ENCODE peak calls at places on chromosomes 16 and 17, in eight cellular contexts. V is ovary, O is A549, B is transverse colon, Y is stomach, T is H1, F is HepG2, D is tibial nerve. Z is an unnamed sample.

GRCh38 chr16:11560701-11561439 is 25.8 kb downstream of the LITAF start:
- DNase-seq in D (peak), B (peak), O (no peak), Y (no peak), T (no peak), V (peak), F (no peak), Z (peak)

GRCh38 chr16:25184771-25185170 is 32.0 kb upstream of the AQP8 start:
- DNase-seq in D (no peak), O (no peak), Y (no peak), T (no peak), V (no peak), F (no peak), B (no peak), Z (no peak)

GRCh38 chr16:31351937-31352315 is 3.0 kb upstream of the ITGAX start:
- DNase-seq in V (no peak), O (no peak), D (no peak), Y (no peak), T (no peak), F (no peak), B (no peak), Z (peak)

GRCh38 chr17:20271016-20271610 is 196.2 kb downstream of the LGALS9B start:
- DNase-seq in O (no peak), V (no peak), B (no peak), Y (no peak), F (no peak), D (no peak), T (no peak), Z (no peak)

GRCh38 chr17:77445030-77445907 is 304.5 kb downstream of the SEC14L1 start:
- DNase-seq in O (no peak), T (no peak), Y (peak), B (peak), D (peak), V (peak), F (no peak), Z (peak)

GRCh38 chr16:23771027-23771426 is 16.2 kb downstream of the CHP2 start:
- DNase-seq in O (no peak), F (no peak), B (no peak), T (no peak), D (no peak), V (no peak), Y (no peak), Z (no peak)

GRCh38 chr17:62778990-62779681 is 29.0 kb downstream of the MARCHF10 start:
- DNase-seq in B (peak), Y (peak), V (no peak), F (peak), T (no peak), O (peak), D (no peak), Z (peak)

GRCh38 chr17:77319211-77320031 is 178.7 kb downstream of the SEC14L1 start:
- DNase-seq in F (no peak), B (peak), D (peak), V (peak), Y (peak), T (no peak), O (peak), Z (peak)

GRCh38 chr16:77191259-77191969 is 424 bp downstream of the MON1B start:
- DNase-seq in O (no peak), V (no peak), B (peak), D (no peak), F (no peak), T (no peak), Y (no peak), Z (peak)

GRCh38 chr17:39152134-39152884 is 872 bp upstream of the PLXDC1 start:
- DNase-seq in V (peak), F (no peak), T (no peak), B (peak), Y (no peak), D (no peak), O (peak), Z (no peak)

GRCh38 chr17:48294989-48295892 is 134.8 kb downstream of the SKAP1 start:
- DNase-seq in V (no peak), Y (no peak), O (no peak), D (no peak), F (no peak), T (no peak), B (no peak), Z (no peak)

GRCh38 chr17:22337467-22337866 is 645.1 kb downstream of the KCNJ18 start:
- DNase-seq in B (no peak), Y (no peak), O (no peak), D (no peak), T (no peak), V (no peak), F (no peak), Z (no peak)

GRCh38 chr16:19926449-19927390 is 42.1 kb upstream of the GPRC5B start:
- DNase-seq in O (no peak), T (no peak), F (peak), Y (no peak), B (no peak), D (no peak), V (no peak), Z (no peak)

GRCh38 chr17:27419156-27419555 is 37.1 kb upstream of the KSR1 start:
- DNase-seq in F (no peak), T (no peak), D (no peak), Y (no peak), B (no peak), V (no peak), O (no peak), Z (no peak)

GRCh38 chr16:57133911-57134310 is 41.5 kb downstream of the CPNE2 start:
- DNase-seq in D (no peak), O (no peak), B (no peak), Y (no peak), V (no peak), F (no peak), T (no peak), Z (peak)

GRCh38 chr17:61416540-61417363 is 17.1 kb downstream of the TBX2 start:
- DNase-seq in F (peak), T (peak), D (peak), O (peak), B (peak), V (peak), Y (peak), Z (peak)

GRCh38 chr16:24700549-24701392 is 28.7 kb upstream of the TNRC6A start:
- DNase-seq in Y (peak), D (peak), T (peak), B (peak), V (peak), O (peak), F (peak), Z (peak)

DNA sequence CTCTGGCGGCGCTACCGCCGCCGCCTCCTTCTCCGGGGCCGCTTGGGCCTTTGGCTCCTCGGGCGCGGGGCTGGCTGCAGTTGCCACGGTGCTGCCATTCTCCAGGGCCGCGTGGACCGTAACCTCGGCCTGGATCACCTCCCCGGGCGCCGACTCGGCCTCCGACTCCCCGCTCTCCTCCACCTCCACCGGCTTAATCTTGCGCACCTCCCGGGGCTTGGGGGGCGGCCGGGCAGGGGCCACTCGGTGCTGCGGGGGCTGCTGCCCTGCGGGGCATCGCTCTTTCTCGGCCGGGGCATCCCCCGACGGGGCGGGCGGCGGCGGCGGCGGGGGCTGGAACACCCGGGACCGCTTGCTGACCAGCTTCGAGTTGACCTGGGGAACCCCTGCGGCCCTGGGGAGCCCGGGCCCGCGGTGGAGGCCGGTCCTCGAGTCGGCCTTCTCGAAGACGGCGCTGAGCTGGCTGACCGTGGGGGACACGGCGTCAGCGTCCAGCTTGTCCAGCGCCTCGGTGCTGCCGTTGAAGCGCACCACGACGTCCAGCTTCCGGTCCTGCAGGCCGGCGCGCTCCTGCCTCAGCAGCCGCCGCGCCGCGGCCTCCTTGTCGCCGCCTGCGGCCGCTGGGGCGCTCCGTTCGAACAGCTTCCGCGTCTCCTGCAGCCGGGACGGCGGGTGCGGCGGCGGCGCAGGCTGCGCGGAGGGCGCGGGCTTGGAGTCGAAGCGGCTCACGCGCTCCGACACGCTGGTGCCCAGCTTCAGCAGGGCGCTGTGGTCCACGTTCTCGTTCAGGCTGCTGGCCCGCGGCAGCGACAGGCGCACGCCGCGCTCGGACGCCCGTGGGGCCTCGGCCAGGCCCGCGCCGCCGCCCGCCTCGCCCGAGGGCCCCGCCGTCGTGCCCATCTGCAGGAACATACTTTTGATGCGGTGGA is 788 bp downstream of the PPP1R9B start:
- DNase-seq in Y (peak), V (no peak), D (no peak), B (peak), F (no peak), T (no peak), O (no peak), Z (peak)
- TF ChIP-seq POLR2A in Y (no peak), V (no peak), D (no peak), B (peak), F (no peak), T (no peak), O (no peak), Z (peak)

GRCh38 chr16:89119661-89120141 is 26.0 kb downstream of the ACSF3 start:
- DNase-seq in F (no peak), D (no peak), O (no peak), V (no peak), B (no peak), T (no peak), Y (no peak), Z (peak)
- TF ChIP-seq EP300 in F (no peak), D (no peak), O (no peak), V (no peak), B (no peak), T (no peak), Y (no peak), Z (no peak)

GRCh38 chr17:80453126-80453979 is 23.1 kb downstream of the NPTX1 start:
- DNase-seq in F (no peak), T (no peak), O (no peak), B (no peak), Y (no peak), V (no peak), D (no peak), Z (no peak)

GRCh38 chr17:80455328-80455710 is 21.1 kb downstream of the NPTX1 start:
- DNase-seq in B (peak), D (peak), T (no peak), Y (peak), V (no peak), F (peak), O (peak), Z (peak)

GRCh38 chr17:80453980-80454556 is 22.3 kb downstream of the NPTX1 start:
- DNase-seq in Y (no peak), O (peak), V (no peak), T (no peak), F (peak), B (no peak), D (no peak), Z (peak)

GRCh38 chr17:80455784-80456183 is 20.6 kb downstream of the NPTX1 start:
- DNase-seq in F (peak), Y (no peak), B (no peak), O (no peak), T (no peak), V (no peak), D (no peak), Z (no peak)

DNA sequence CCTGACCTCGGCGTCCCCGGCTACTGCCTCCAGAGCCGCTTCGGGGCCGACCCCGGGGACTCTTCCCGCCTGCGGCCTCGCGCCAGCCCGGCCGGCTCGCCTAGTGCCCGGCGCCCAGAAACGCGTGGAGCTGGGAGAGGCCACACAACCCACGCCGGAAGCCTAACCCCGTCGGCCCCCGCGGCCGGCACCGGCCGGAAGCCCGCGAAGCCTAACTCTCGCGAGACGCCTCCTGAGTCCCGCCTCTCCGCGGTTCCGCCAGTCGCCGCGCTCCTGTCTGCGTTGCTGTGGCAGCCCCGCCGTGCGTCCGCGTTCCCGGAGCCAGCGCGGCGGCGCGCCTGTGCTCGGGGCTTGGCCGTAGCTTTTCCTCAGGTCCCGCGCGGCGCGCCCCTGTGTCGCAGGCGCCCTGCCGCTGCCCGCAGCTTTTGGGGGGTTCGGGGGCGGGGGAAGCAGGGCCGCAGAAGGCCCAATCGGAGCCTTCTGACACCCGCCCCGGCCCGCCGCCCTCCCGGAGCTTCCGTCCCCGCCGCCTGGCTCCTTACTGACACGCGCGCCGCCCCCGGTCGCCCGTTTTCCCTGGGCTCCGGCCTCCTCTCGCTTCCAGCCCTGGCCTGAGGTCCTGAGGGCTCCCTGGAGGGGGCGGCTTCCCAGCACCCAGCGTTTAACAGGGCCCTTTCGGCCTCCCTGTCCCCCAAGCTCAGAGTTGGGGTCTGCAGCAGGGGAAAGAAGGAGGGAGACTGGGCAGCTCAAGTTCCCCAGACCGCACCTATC is 21.7 kb downstream of the NPTX1 start:
- DNase-seq in V (peak), T (peak), B (peak), O (peak), D (peak), Y (peak), F (peak), Z (peak)
- TF ChIP-seq POLR2A in V (peak), T (peak), B (peak), O (peak), D (peak), Y (peak), F (peak), Z (peak)

GRCh38 chr16:88446061-88446460 is 7.0 kb upstream of the ZFPM1 start:
- DNase-seq in V (no peak), T (no peak), B (no peak), D (no peak), Y (no peak), F (no peak), O (no peak), Z (peak)

GRCh38 chr16:88447881-88448280 is 5.2 kb upstream of the ZFPM1 start:
- DNase-seq in F (no peak), T (no peak), O (no peak), B (no peak), D (no peak), Y (no peak), V (no peak), Z (no peak)

GRCh38 chr16:88449267-88449561 is 3.9 kb upstream of the ZFPM1 start:
- DNase-seq in T (no peak), D (no peak), O (no peak), F (no peak), V (no peak), B (peak), Y (no peak), Z (no peak)

GRCh38 chr16:88446736-88447135 is 6.3 kb upstream of the ZFPM1 start:
- DNase-seq in F (no peak), T (no peak), D (no peak), O (no peak), B (no peak), V (no peak), Y (no peak), Z (peak)

GRCh38 chr16:88448461-88449266 is 4.4 kb upstream of the ZFPM1 start:
- DNase-seq in B (no peak), F (no peak), T (no peak), O (no peak), Y (no peak), V (no peak), D (no peak), Z (no peak)
- TF ChIP-seq EP300 in B (no peak), F (no peak), T (no peak), O (no peak), Y (no peak), V (no peak), D (no peak), Z (no peak)

GRCh38 chr16:83898463-83899271 is at the start of gene MLYCD:
- DNase-seq in O (peak), D (peak), B (peak), T (peak), V (peak), Y (peak), F (peak), Z (peak)
- TF ChIP-seq POLR2A in O (peak), D (peak), B (no peak), T (peak), V (peak), Y (no peak), F (peak), Z (peak)

GRCh38 chr17:7478276-7479138 is 924 bp downstream of the ZBTB4 start:
- DNase-seq in B (peak), T (no peak), V (peak), Y (peak), F (no peak), D (no peak), O (peak), Z (peak)
- TF ChIP-seq EP300 in B (no peak), T (no peak), V (no peak), Y (no peak), F (no peak), D (no peak), O (no peak), Z (no peak)

DNA sequence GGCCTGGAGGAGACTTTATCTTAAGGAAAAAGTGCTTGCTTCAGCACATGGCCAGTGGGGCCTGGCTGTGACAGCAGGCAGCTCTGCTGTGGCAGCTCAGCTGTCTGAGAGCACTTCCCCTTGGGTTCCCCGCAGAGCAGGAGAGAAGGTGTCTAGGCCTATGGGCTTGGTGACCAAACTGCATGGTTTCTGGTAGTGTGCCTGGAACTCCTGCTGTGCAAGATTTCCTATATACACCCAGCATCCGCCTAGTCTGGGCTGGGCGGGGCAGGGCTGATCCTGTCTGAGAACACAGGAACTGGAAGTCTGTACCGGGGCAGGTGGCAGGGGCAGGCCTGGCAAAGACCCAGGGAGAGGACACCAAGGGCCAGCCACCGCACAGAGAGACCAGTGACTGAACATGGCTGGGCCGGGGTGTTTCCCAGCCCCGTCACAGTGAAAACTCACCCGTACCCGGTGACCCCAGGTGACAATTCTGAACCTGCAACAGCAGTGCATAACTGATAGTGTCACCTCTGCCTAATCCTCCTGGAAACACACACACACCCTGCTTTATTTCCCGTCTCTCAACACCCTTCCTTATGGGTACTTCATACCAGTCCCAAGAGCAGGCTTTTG is 39.3 kb downstream of the CHD9 start:
- DNase-seq in V (peak), B (peak), T (no peak), F (no peak), Y (peak), O (peak), D (no peak), Z (peak)
- TF ChIP-seq POLR2A in V (no peak), B (peak), T (no peak), F (no peak), Y (no peak), O (no peak), D (no peak), Z (no peak)

GRCh38 chr16:8866118-8866883 is 2.5 kb downstream of the CARHSP1 start:
- DNase-seq in B (peak), V (peak), O (no peak), D (no peak), T (peak), Y (peak), F (peak), Z (no peak)
- TF ChIP-seq EP300 in B (no peak), V (no peak), O (no peak), D (no peak), T (peak), Y (no peak), F (peak), Z (no peak)

GRCh38 chr16:3664187-3664896 is 9.9 kb downstream of the DNASE1 start:
- DNase-seq in T (no peak), B (no peak), O (no peak), F (no peak), D (no peak), Y (no peak), V (no peak), Z (no peak)
- TF ChIP-seq POLR2A in T (no peak), B (no peak), O (no peak), F (no peak), D (no peak), Y (no peak), V (no peak), Z (no peak)